ENCODE peak calls at places on chromosomes 2 and 18, in seven cellular contexts. M is AG09309, I is lung, B is A549, N is uterus, O is hepatocyte, R is dorsolateral prefrontal cortex. H is an unnamed sample.

GRCh38 chr2:171434671-171434980 is 600 bp downstream of the DCAF17 start:
- DNase-seq in M (no peak), I (no peak), B (no peak), N (no peak), O (no peak), R (no peak), H (no peak)

GRCh38 chr2:232891621-232892071 is 21.6 kb downstream of the SNORC start:
- DNase-seq in M (peak; percentile 53), I (no peak), B (no peak), N (no peak), O (no peak), R (no peak), H (no peak)

GRCh38 chr2:144460981-144461766 is 58.7 kb downstream of the ZEB2 start:
- DNase-seq in M (peak; percentile 42), I (peak; percentile 44), B (no peak), N (peak; percentile 48), O (no peak), R (peak; percentile 75), H (no peak)

GRCh38 chr2:203330434-203330833 is 2.2 kb downstream of the ABI2 start:
- DNase-seq in M (peak; percentile 20), I (no peak), B (no peak), N (no peak), O (no peak), R (no peak), H (no peak)

GRCh38 chr18:12233378-12233777 is 20.8 kb upstream of the CIDEA start:
- DNase-seq in M (no peak), I (no peak), B (no peak), N (no peak), O (peak; percentile 22), R (no peak), H (no peak)

GRCh38 chr18:10530852-10531251 is 5.0 kb downstream of the NAPG start:
- DNase-seq in M (no peak), I (no peak), B (no peak), N (no peak), O (peak; percentile 35), R (no peak), H (no peak)

GRCh38 chr2:131105950-131106801 is 1.0 kb downstream of the PLEKHB2 start:
- DNase-seq in M (no peak), I (peak; percentile 49), B (peak; percentile 52), N (no peak), O (peak; percentile 67), R (no peak), H (peak; percentile 64)

GRCh38 chr2:20164061-20164733 is 60.7 kb downstream of the SDC1 start:
- DNase-seq in M (no peak), I (no peak), B (peak; percentile 64), N (no peak), O (no peak), R (no peak), H (peak; percentile 15)

GRCh38 chr2:104606056-104606455 is 247.9 kb upstream of the POU3F3 start:
- DNase-seq in M (no peak), I (no peak), B (no peak), N (no peak), O (no peak), R (no peak), H (no peak)

GRCh38 chr18:44682181-44682870 is 1.6 kb downstream of the SETBP1 start:
- DNase-seq in M (no peak), I (no peak), B (no peak), N (peak; percentile 71), O (peak; percentile 34), R (no peak), H (peak; percentile 31)

GRCh38 chr2:58448065-58448507 is 207.0 kb upstream of the FANCL start:
- DNase-seq in M (peak; percentile 31), I (no peak), B (peak; percentile 90), N (peak; percentile 23), O (peak; percentile 84), R (peak; percentile 67), H (peak; percentile 73)

GRCh38 chr18:12061685-12062084 is 32.0 kb upstream of the ANKRD62 start:
- DNase-seq in M (no peak), I (no peak), B (no peak), N (no peak), O (no peak), R (no peak), H (no peak)

GRCh38 chr18:13831864-13832508 is 8.0 kb downstream of the MC5R start:
- DNase-seq in M (no peak), I (no peak), B (peak; percentile 18), N (no peak), O (no peak), R (no peak), H (peak; percentile 26)

GRCh38 chr2:128690431-128690830 is 371.8 kb upstream of the HS6ST1 start:
- DNase-seq in M (no peak), I (no peak), B (no peak), N (no peak), O (no peak), R (no peak), H (no peak)

GRCh38 chr2:118763797-118764196 is 83.7 kb downstream of the EN1 start:
- DNase-seq in M (no peak), I (no peak), B (peak; percentile 13), N (no peak), O (peak; percentile 15), R (no peak), H (no peak)

DNA sequence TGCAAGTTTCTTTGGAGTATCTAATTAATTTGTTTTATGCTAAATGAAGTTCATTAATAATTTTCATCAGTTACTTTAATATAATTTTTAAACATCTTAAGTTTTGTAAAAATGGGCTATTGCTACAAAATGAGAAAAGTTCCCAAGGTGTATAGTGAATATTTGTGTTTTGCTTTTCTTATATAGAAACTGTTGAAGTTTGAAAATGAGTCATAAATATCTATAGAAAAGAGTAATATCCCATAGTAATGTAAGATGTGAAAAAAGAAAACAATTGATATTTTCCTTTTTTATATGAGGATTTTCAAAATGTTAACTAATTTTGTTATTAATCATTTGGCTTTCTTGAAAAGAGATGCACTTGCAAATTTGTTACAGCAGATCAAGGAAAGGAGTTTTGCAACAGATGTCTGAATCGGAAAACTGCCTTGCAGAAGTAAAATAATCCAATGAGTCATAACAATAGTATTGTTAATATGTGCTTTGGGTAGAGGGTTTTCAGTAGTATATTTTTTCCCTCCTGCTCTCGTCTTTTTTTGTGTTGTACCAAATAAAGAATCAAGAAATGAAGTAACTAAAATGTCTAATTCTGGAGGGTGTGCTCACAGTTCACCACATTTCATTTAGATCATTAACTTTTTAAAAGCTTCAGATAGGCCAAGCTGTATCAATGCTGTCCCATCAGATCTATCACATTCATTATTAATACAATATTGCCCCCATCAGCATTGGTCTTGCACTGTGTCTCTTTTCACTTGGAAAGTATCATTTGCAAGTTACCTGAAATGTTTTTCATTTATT is 15.5 kb downstream of the DUSP19 start:
- DNase-seq in M (no peak), I (no peak), B (no peak), N (no peak), O (no peak), R (no peak), H (peak; percentile 46)
- TF ChIP-seq CTCF in M (no peak), I (no peak), B (peak; percentile 25), N (no peak), O (peak; percentile 11), R (no peak), H (peak; percentile 8)

GRCh38 chr2:44164617-44165016 is 4.1 kb upstream of the PPM1B start:
- DNase-seq in M (no peak), I (no peak), B (no peak), N (no peak), O (no peak), R (no peak), H (no peak)
- H3K4me3 ChIP-seq in M (no peak overlapping the region), I (no peak overlapping the region), B (no peak overlapping the region), N (no peak overlapping the region), O (no peak overlapping the region), R (no peak overlapping the region), H (no peak overlapping the region)

GRCh38 chr18:33404244-33404873 is 36.2 kb downstream of the CCDC178 start:
- DNase-seq in M (no peak), I (no peak), B (no peak), N (no peak), O (no peak), R (no peak), H (no peak)
- TF ChIP-seq CTCF in M (no peak), I (no peak), B (no peak), N (no peak), O (peak; percentile 40), R (peak; percentile 19), H (no peak)

DNA sequence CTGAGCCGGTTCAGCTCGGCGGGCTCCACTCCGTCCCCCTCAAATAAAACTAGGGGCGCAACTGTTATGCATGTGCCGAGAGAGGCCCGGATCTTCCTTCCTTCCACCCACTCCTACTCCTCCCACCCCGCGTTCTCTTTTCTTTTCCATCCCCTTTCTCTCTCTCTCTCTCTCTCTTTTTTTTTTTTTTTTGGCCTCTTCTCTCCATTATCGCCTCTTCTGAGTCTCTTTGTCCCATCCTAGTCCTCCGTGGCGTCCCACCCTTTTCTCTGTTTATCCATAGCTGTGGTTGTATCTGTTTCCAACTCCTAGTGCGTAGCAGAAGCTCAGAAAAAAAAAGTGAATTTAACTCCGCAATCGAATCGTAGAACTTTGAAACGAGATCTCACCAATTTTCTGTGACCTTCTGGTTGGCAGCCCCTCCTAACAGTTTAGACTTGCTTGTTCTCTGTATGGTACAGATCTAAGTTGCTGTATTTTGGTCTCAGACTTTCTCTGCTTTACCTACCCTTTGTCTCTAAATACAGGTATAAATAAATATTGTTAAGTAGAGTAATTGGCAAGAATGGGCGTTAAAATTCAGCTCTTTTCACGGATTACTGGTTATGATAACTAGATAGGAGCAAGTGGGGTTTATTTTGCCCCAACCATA is 3.6 kb downstream of the RAX start:
- DNase-seq in M (no peak), I (no peak), B (no peak), N (no peak), O (no peak), R (no peak), H (no peak)
- H3K4me3 ChIP-seq in M (no peak overlapping the region), I (no peak overlapping the region), B (peak overlapping the region; percentile 45), N (no peak overlapping the region), O (peak overlapping the region; percentile 23), R (no peak overlapping the region), H (no peak overlapping the region)

DNA sequence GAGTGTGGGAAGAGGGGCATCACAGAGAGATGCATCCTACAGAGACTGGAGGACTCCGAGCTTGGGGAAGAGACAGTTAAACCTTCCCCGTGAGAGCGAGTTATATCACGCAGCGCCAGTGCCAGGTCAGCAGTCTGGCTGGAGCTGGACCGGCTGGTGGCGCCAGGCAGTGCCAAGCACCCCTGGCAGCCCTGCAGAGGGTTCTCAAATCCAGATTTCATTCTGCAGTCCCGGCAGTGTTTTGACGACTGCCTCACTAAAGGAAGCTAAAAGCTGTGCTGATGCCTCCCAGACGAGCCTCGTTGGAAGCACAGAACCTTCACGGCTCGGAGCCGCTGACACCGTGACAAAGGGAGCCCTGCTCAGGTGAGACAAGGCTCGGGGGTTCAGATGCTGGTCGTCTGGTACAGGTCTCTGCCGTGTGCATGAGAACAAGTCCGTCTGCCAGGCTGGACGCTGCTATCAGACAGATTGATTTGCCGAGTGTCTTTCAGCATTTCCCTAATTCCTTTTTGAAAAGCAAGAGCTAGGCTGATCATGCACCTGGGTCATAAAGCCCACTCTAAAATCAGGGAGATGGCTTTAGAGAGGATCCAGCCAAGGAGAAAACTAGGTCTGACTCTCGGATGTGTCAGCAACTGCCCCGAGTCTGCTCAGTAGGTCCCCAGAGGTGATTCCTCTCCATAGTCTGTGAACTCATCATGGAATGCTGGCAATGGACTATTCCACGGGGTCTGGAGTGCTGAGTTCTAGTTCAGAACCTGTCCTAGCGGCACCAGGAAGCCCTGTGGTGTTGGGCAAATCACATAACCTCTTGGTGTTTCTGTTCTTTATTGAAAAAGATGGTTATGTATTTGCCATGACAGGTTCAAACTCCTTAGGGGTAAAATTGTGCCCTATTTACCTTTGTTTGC is 240.6 kb downstream of the SOX11 start:
- DNase-seq in M (no peak), I (no peak), B (no peak), N (no peak), O (no peak), R (peak; percentile 90), H (no peak)
- TF ChIP-seq CTCF in M (no peak), I (no peak), B (no peak), N (no peak), O (no peak), R (no peak), H (no peak)

H was measured in GM12865.